ENCODE peak calls at places on chromosomes 16 and 17, in five cellular contexts. X, R, B, L and G are unnamed samples.

GRCh38 chr17:76543482-76544122 is 3.8 kb downstream of the PRCD start:
- DNase-seq in R (no peak), X (no peak), B (no peak), L (no peak), G (no peak)

GRCh38 chr17:21823643-21824042 is 131.3 kb downstream of the KCNJ18 start:
- DNase-seq in B (no peak), R (no peak), L (no peak), X (no peak), G (no peak)

GRCh38 chr17:74457146-74457819 is 9.2 kb upstream of the CD300A start:
- DNase-seq in R (peak), L (peak), X (no peak), B (peak), G (peak)

GRCh38 chr16:67247698-67248400 is 568 bp upstream of the FHOD1 start:
- DNase-seq in L (no peak), B (no peak), X (no peak), R (no peak), G (no peak)

GRCh38 chr16:68283346-68283745 is 19.0 kb downstream of the SLC7A6 start:
- DNase-seq in R (no peak), L (no peak), B (no peak), X (no peak), G (no peak)

GRCh38 chr17:3818786-3819185 is 17.8 kb upstream of the ITGAE start:
- DNase-seq in L (no peak), X (no peak), R (no peak), B (peak), G (no peak)

GRCh38 chr17:19413725-19414124 is 2.7 kb downstream of the RNF112 start:
- DNase-seq in R (no peak), X (no peak), B (no peak), L (no peak), G (no peak)

GRCh38 chr16:69531988-69532387 is 33.8 kb upstream of the NFAT5 start:
- DNase-seq in R (no peak), L (no peak), B (no peak), X (no peak), G (no peak)

GRCh38 chr16:52050418-52050817 is 496.5 kb downstream of the TOX3 start:
- DNase-seq in X (no peak), R (peak), B (peak), L (no peak), G (no peak)

GRCh38 chr16:70395345-70395901 is 43.5 kb downstream of the ST3GAL2 start:
- DNase-seq in R (peak), L (peak), X (no peak), B (peak), G (peak)

GRCh38 chr17:14157822-14158221 is 78.8 kb downstream of the CDRT15 start:
- DNase-seq in X (no peak), L (no peak), R (no peak), B (no peak), G (no peak)

GRCh38 chr16:49491736-49492089 is 118.1 kb downstream of the C16orf78 start:
- DNase-seq in R (no peak), B (peak), L (peak), X (no peak), G (peak)

GRCh38 chr16:51392651-51393187 is 241.6 kb upstream of the SALL1 start:
- DNase-seq in L (peak), X (peak), R (peak), B (peak), G (peak)

GRCh38 chr17:59377410-59377809 is 46.0 kb downstream of the YPEL2 start:
- DNase-seq in R (peak), X (no peak), B (peak), L (no peak), G (no peak)

GRCh38 chr17:46922487-46922803 is 515 bp upstream of the GOSR2 start:
- DNase-seq in R (no peak), X (no peak), L (no peak), B (no peak), G (no peak)

GRCh38 chr17:75319818-75320691 is 30.8 kb upstream of the SLC25A19 start:
- DNase-seq in X (peak), L (no peak), R (peak), B (no peak), G (no peak)

GRCh38 chr16:51994597-51994996 is 552.3 kb downstream of the TOX3 start:
- DNase-seq in L (no peak), X (no peak), R (peak), B (no peak), G (no peak)

GRCh38 chr16:75475420-75475847 is 10.9 kb upstream of the TMEM170A start:
- DNase-seq in B (no peak), L (no peak), X (no peak), R (no peak), G (no peak)

GRCh38 chr17:76736349-76737081 is 616 bp downstream of the SRSF2 start:
- DNase-seq in R (peak), B (peak), L (peak), X (no peak), G (peak)

GRCh38 chr17:42000399-42001076 is 16.7 kb downstream of the DNAJC7 start:
- DNase-seq in B (no peak), X (no peak), L (no peak), R (no peak), G (no peak)

GRCh38 chr17:73316919-73317505 is 5.2 kb upstream of the CDC42EP4 start:
- DNase-seq in L (no peak), X (no peak), B (peak), R (peak), G (no peak)

GRCh38 chr16:70740919-70741778 is 55.3 kb upstream of the MTSS2 start:
- DNase-seq in X (peak), B (peak), R (peak), L (no peak), G (no peak)

GRCh38 chr16:57483725-57484514 is 2.4 kb downstream of the DOK4 start:
- DNase-seq in L (no peak), B (no peak), X (no peak), R (no peak), G (no peak)

GRCh38 chr17:41111151-41111885 is 6.1 kb downstream of the KRTAP4-9 start:
- DNase-seq in B (no peak), X (no peak), R (no peak), L (no peak), G (no peak)

GRCh38 chr17:32266389-32267269 is 997 bp downstream of the RHBDL3 start:
- DNase-seq in B (no peak), R (no peak), L (peak), X (no peak), G (peak)

GRCh38 chr16:70715860-70716357 is 30.1 kb upstream of the MTSS2 start:
- DNase-seq in B (peak), R (no peak), X (peak), L (no peak), G (no peak)

GRCh38 chr17:81712468-81713003 is 452 bp downstream of the SLC25A10 start:
- DNase-seq in R (no peak), L (peak), B (peak), X (no peak), G (peak)

GRCh38 chr17:57211543-57211942 is 44.8 kb upstream of the MSI2 start:
- DNase-seq in X (no peak), B (no peak), L (no peak), R (peak), G (no peak)

GRCh38 chr16:4477966-4478365 is 1.8 kb downstream of the HMOX2 start:
- DNase-seq in X (no peak), R (peak), L (no peak), B (peak), G (no peak)

GRCh38 chr16:7218936-7219335 is 113.7 kb upstream of the RBFOX1 start:
- DNase-seq in X (no peak), R (no peak), L (peak), B (no peak), G (no peak)

GRCh38 chr17:4003131-4003500 is 38.9 kb upstream of the ATP2A3 start:
- DNase-seq in B (no peak), L (no peak), X (no peak), R (no peak), G (no peak)

GRCh38 chr17:7614422-7615264 is at the start of gene FXR2:
- DNase-seq in X (peak), L (peak), R (peak), B (peak), G (peak)

GRCh38 chr17:7611635-7612293 is 2.9 kb downstream of the FXR2 start:
- DNase-seq in X (no peak), L (no peak), R (no peak), B (no peak), G (no peak)

GRCh38 chr17:7615265-7615747 is 609 bp upstream of the FXR2 start:
- DNase-seq in B (no peak), L (no peak), X (no peak), R (no peak), G (no peak)

GRCh38 chr17:7612294-7612640 is 2.4 kb downstream of the FXR2 start:
- DNase-seq in R (no peak), L (no peak), X (no peak), B (peak), G (no peak)

GRCh38 chr17:7613769-7614421 is 802 bp downstream of the FXR2 start:
- DNase-seq in L (no peak), X (no peak), B (peak), R (peak), G (no peak)
- TF ChIP-seq CTCF in L (no peak), X (no peak), B (no peak), R (no peak), G (no peak)

GRCh38 chr16:86050591-86051375 is 151.8 kb downstream of the IRF8 start:
- DNase-seq in B (no peak), R (no peak), X (no peak), L (no peak), G (no peak)

GRCh38 chr16:86049641-86050040 is 150.7 kb downstream of the IRF8 start:
- DNase-seq in B (no peak), L (no peak), R (no peak), X (no peak), G (no peak)

GRCh38 chr16:86050111-86050510 is 151.1 kb downstream of the IRF8 start:
- DNase-seq in B (no peak), X (no peak), L (no peak), R (no peak), G (no peak)

GRCh38 chr16:86048221-86048620 is 149.3 kb downstream of the IRF8 start:
- DNase-seq in L (no peak), X (no peak), R (no peak), B (no peak), G (no peak)

DNA sequence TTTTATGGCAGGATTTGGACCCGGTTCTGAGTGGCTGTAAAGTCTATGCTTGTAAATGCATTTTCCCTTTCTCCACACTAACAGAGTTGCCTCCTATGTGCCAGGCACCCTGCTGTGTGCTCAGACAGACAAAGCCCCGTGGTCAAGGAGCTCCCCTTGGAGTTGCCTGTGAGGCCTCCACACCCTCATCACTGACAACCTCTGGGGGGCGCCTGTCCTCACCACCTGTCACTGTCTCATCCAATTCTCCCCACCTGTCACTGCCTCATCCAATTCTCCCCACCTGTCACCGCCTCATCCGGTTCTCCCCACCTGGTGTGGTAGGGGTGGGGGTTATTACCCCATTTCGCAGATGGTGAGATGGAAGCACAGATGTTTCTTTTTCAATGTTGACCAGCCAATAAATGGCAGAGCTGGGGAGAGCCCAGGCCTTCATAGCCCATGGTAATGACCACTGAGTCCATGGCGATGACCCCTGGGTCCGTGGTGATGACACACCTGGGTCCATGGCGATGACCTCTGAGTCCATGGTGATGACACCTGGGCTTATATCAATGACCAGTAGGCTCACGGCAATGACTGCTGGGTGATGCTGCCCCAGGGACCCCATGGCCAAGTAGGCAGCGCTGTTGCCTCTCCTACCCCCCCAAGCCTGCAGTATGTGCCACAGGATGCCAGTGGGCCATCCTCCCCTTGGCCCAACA is 150.1 kb downstream of the IRF8 start:
- DNase-seq in X (no peak), B (no peak), L (no peak), R (no peak), G (no peak)
- TF ChIP-seq CTCF in X (no peak), B (no peak), L (no peak), R (no peak), G (no peak)

DNA sequence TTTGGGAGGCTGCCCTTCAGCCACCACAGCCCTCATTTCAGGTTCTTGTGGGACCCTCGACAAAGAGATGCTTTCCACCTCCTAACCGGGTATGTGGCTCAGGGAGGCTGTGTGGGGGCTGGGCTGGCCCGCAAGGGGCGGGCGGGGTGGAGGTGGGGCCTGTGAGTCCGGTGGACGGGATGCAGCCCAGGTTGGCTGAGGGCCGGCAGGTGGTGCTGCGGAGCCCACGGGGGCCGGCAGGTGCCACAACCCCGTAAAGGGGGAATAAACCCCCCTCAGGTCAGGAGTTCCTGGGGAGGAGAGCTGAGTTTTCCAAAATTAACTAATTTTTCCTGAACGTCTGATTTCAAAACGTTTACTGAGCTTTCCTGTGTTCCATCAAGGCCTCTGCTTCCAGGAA is 4.9 kb upstream of the CIAO3 start:
- DNase-seq in L (no peak), X (no peak), B (no peak), R (no peak), G (no peak)
- TF ChIP-seq CTCF in L (peak), X (peak), B (peak), R (no peak), G (peak)

GRCh38 chr17:80322864-80323263 is 62.2 kb downstream of the RNF213 start:
- DNase-seq in L (no peak), R (no peak), B (no peak), X (no peak), G (no peak)
- TF ChIP-seq CTCF in L (no peak), R (no peak), B (no peak), X (no peak), G (no peak)

GRCh38 chr16:89051521-89052166 is 42.0 kb upstream of the ACSF3 start:
- DNase-seq in B (no peak), R (no peak), L (no peak), X (no peak), G (peak)

GRCh38 chr16:89053725-89054029 is 40.0 kb upstream of the ACSF3 start:
- DNase-seq in B (no peak), L (no peak), X (no peak), R (no peak), G (no peak)

GRCh38 chr16:89054261-89054661 is 39.4 kb upstream of the ACSF3 start:
- DNase-seq in R (no peak), X (no peak), B (no peak), L (no peak), G (no peak)

GRCh38 chr16:89052191-89052787 is 41.4 kb upstream of the ACSF3 start:
- DNase-seq in X (no peak), B (no peak), L (no peak), R (no peak), G (peak)

GRCh38 chr16:89052824-89053724 is 40.6 kb upstream of the ACSF3 start:
- DNase-seq in L (no peak), B (no peak), R (no peak), X (peak), G (no peak)
- TF ChIP-seq CTCF in L (no peak), B (no peak), R (no peak), X (no peak), G (no peak)

GRCh38 chr16:13660807-13661206 is 259.1 kb upstream of the ERCC4 start:
- DNase-seq in R (no peak), L (no peak), X (no peak), B (no peak), G (no peak)
- TF ChIP-seq CTCF in R (no peak), L (no peak), X (no peak), B (no peak), G (no peak)

DNA sequence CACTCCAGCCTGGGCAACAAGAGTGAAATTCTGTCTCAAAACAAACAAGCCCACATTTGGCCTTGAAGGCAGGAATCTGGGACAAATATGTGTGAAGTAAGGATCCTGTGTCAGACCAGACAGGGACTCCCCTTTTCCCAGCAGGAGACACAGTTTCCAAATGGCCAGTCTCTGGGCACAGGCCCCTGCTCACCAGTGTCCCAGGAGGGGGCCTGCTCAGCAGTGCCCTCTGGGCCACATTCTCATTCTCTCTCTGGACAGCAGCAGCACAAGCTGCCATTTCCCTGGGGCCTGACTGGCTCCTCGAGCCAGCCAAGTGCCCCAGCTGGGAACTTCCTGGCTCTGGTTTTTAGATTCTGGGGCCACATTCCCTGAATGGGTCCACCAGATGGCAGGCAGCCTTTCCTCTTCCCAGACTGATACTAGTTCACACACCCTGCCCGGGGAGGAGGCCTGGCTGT is 11.7 kb upstream of the MNT start:
- DNase-seq in L (no peak), B (peak), X (no peak), R (no peak), G (peak)
- TF ChIP-seq CTCF in L (no peak), B (peak), X (peak), R (no peak), G (no peak)

DNA sequence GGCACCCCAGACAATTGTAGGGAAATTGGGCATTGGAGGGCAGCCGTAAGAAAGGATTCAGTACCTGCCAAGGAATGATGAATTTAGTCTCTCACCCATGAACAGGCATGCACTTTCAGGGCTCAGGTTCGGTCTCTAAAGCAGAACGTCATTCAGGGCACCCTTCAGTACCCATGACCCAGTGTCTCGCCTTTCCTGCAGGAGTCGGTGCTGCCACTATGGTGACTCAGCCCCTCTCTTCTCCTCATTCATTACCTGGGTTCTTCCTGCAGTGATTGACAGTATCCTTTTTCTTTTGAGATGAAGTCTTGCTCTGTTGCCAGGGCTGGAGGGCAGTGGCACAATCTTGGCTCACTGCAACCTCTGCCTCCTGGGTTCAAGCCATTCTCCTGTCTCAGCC is 8.4 kb downstream of the SOST start:
- DNase-seq in B (no peak), X (no peak), R (no peak), L (no peak), G (no peak)
- TF ChIP-seq CTCF in B (no peak), X (no peak), R (no peak), L (no peak), G (no peak)

DNA sequence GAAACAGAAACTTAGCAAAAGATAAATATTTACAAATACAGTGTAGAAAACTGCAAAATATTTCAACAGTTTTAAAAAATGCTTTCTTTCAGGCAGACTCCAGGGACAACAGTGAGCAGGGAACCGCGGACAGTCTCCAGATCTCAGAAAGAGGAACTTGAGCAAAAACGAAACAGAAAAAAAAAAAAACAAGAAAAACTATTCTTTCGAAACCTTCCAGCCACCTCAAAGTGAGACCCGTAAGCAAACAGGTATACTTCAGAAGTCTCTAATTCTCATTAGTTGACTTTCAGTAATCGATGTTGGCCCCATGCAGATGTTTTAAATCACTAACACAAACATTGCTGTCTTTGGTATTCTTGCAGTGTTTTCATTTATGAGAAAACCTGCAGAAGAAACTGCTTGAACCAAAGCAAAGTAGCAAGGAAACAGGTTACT is 15.7 kb upstream of the CCL1 start:
- DNase-seq in B (peak), L (no peak), X (no peak), R (no peak), G (no peak)
- TF ChIP-seq CTCF in B (no peak), L (no peak), X (no peak), R (no peak), G (no peak)